ENCODE peak calls at places on chromosome 1, in six cellular contexts. K is GM12865, A is A549, Z is BJ, C is body of pancreas, B is fibroblast of the aortic adventitia. V is an unnamed sample.

GRCh38 chr1:12204140-12204539 is 25.7 kb upstream of the VPS13D start:
- DNase-seq in K (peak; percentile 50), A (no peak), B (no peak), Z (no peak), C (no peak), V (no peak)

GRCh38 chr1:101769520-101769919 is 227.2 kb downstream of the OLFM3 start:
- DNase-seq in C (no peak), B (peak; percentile 1), K (peak; percentile 41), Z (no peak), A (peak; percentile 11), V (no peak)

GRCh38 chr1:113095790-113096455 is 22.9 kb downstream of the LRIG2 start:
- DNase-seq in Z (no peak), C (no peak), B (no peak), K (no peak), A (no peak), V (no peak)

GRCh38 chr1:166974647-166975345 is 544 bp downstream of the ILDR2 start:
- DNase-seq in C (no peak), Z (no peak), A (no peak), K (peak; percentile 28), B (no peak), V (no peak)

GRCh38 chr1:27026621-27027574 is 14.2 kb upstream of the TENT5B start:
- DNase-seq in K (no peak), Z (peak; percentile 44), B (peak; percentile 82), A (no peak), C (no peak), V (peak; percentile 79)

GRCh38 chr1:119040906-119041305 is 52.8 kb upstream of the TBX15 start:
- DNase-seq in Z (no peak), K (no peak), A (no peak), B (peak; percentile 73), C (peak; percentile 17), V (peak; percentile 90)

GRCh38 chr1:226250511-226250910 is 27.0 kb downstream of the MIXL1 start:
- DNase-seq in C (no peak), Z (no peak), K (no peak), A (no peak), B (no peak), V (no peak)

GRCh38 chr1:235017719-235018118 is 110.9 kb downstream of the TOMM20 start:
- DNase-seq in A (peak; percentile 42), K (no peak), C (no peak), B (no peak), Z (no peak), V (no peak)

GRCh38 chr1:21775985-21776562 is 6.9 kb downstream of the USP48 start:
- DNase-seq in B (no peak), K (no peak), A (peak; percentile 68), C (no peak), Z (peak; percentile 59), V (no peak)

GRCh38 chr1:62037274-62037673 is 157.4 kb upstream of the L1TD1 start:
- DNase-seq in K (no peak), C (no peak), Z (no peak), B (no peak), A (no peak), V (no peak)

GRCh38 chr1:219567341-219567947 is 45.5 kb downstream of the ZC3H11B start:
- DNase-seq in A (peak; percentile 69), C (no peak), B (peak; percentile 90), K (peak; percentile 72), Z (no peak), V (no peak)

GRCh38 chr1:16903458-16903796 is 7.6 kb downstream of the RNU1-2 start:
- DNase-seq in K (no peak), Z (no peak), A (no peak), B (no peak), C (no peak), V (no peak)

GRCh38 chr1:14774988-14775387 is 176.5 kb downstream of the KAZN start:
- DNase-seq in K (no peak), Z (no peak), B (no peak), C (no peak), A (no peak), V (no peak)

GRCh38 chr1:60972841-60973364 is 109.5 kb upstream of the NFIA start:
- DNase-seq in A (peak; percentile 13), B (peak; percentile 84), C (no peak), Z (peak; percentile 48), K (no peak), V (no peak)

GRCh38 chr1:1763657-1764621 is 14.3 kb downstream of the NADK start:
- DNase-seq in Z (no peak), A (peak; percentile 67), C (peak; percentile 77), K (no peak), B (no peak), V (peak; percentile 68)

GRCh38 chr1:156258859-156259258 is 11.0 kb upstream of the PAQR6 start:
- DNase-seq in K (no peak), C (no peak), A (no peak), Z (no peak), B (no peak), V (no peak)

GRCh38 chr1:38015978-38016640 is 3.6 kb downstream of the UTP11 start:
- DNase-seq in A (no peak), C (no peak), K (no peak), B (peak; percentile 83), Z (no peak), V (no peak)

GRCh38 chr1:94335447-94335846 is 82.7 kb upstream of the ABCD3 start:
- DNase-seq in C (no peak), Z (no peak), A (no peak), K (peak; percentile 54), B (no peak), V (no peak)

GRCh38 chr1:94336991-94337390 is 81.2 kb upstream of the ABCD3 start:
- DNase-seq in A (no peak), K (no peak), C (no peak), B (no peak), Z (no peak), V (no peak)

GRCh38 chr1:94334764-94335163 is 83.4 kb upstream of the ABCD3 start:
- DNase-seq in K (peak; percentile 55), C (no peak), B (peak; percentile 44), A (no peak), Z (no peak), V (no peak)

GRCh38 chr1:94334156-94334555 is 84.0 kb upstream of the ABCD3 start:
- DNase-seq in C (no peak), A (no peak), B (peak; percentile 15), K (no peak), Z (no peak), V (no peak)

GRCh38 chr1:94335950-94336349 is 82.2 kb upstream of the ABCD3 start:
- DNase-seq in K (peak; percentile 84), B (peak; percentile 97), Z (peak; percentile 54), C (peak; percentile 81), A (peak; percentile 89), V (peak; percentile 83)
- H3K4me3 ChIP-seq in K (no peak overlapping the region), B (no peak overlapping the region), Z (no peak overlapping the region), C (no peak overlapping the region), A (no peak overlapping the region), V (no peak overlapping the region)

GRCh38 chr1:117967900-117968299 is 38.4 kb downstream of the WDR3 start:
- DNase-seq in Z (no peak), K (no peak), A (no peak), C (no peak), B (peak; percentile 59), V (no peak)

GRCh38 chr1:117971777-117972176 is 42.2 kb downstream of the WDR3 start:
- DNase-seq in A (no peak), K (no peak), Z (no peak), C (no peak), B (no peak), V (no peak)

GRCh38 chr1:117970251-117970650 is 40.7 kb downstream of the WDR3 start:
- DNase-seq in B (no peak), K (no peak), C (no peak), A (no peak), Z (no peak), V (no peak)

GRCh38 chr1:117964290-117965038 is 34.9 kb downstream of the WDR3 start:
- DNase-seq in C (no peak), B (peak; percentile 60), K (no peak), Z (no peak), A (no peak), V (no peak)

DNA sequence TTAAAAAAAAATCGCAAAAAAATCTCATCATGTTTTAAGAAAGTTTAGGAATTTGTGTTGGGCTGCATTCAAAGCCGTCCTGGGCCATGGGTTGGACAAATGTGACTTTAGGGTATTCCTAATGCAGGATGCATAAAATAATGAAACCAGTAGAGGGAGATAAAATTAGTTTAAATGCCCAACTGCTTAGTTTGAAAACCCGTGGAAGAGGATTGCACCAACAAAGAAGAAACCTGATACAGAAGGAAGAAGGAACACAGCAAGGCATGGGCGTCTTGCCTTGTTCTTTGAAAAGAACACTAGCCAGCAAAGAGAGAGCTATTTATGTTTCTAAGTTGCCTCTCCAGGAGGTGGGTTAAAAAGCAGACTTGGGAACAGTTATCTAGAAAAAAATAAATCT is 37.9 kb downstream of the WDR3 start:
- DNase-seq in K (no peak), Z (no peak), C (no peak), B (peak; percentile 71), A (peak; percentile 2), V (no peak)
- TF ChIP-seq CTCF in K (no peak), Z (peak; percentile 40), C (no peak), B (peak; percentile 30), A (no peak), V (no peak)

DNA sequence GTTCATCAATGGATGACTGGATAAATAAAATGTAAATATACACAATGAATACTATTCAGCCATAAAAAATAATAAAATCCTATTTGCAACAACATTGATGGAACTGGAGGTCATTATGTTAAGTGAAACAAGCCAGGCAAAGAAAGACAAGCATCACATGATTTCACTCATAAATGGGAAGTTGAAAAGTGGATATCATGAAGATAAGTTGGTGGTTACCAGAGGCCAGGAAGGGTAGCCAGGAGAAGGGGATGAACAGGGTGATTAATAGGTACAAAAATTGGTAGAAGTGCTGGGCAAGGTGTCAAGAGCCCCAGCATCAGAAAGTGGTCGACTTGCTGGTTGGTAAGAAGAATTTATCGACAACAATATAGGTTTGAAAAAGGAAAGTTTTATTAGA is 1.3 kb upstream of the PARK7 start:
- DNase-seq in K (no peak), A (no peak), B (no peak), C (no peak), Z (no peak), V (no peak)
- H3K4me3 ChIP-seq in K (peak overlapping the region; percentile 98), A (no peak overlapping the region), B (no peak overlapping the region), C (no peak overlapping the region), Z (no peak overlapping the region), V (no peak overlapping the region)

DNA sequence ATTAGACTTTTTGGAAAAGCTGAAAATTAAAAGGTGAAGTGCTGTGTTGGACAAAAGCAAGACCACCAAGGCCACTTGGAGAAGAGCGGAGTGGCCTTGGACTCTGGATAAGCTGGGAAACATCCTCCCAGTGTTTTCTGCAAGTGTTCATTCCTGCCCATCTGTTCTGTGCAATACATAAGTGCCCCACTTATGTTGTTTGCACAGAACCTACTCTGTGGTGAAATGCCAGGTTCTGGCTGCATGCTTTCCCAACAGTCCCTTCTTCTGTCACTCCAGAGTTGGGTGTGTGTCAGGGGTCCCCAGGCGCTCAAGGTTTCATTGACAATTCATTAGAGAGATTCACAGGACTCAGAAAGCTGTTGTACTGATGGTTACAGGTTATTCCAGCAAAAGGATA is 30.3 kb downstream of the NHLH2 start:
- DNase-seq in Z (no peak), K (no peak), A (no peak), C (no peak), B (no peak), V (no peak)
- TF ChIP-seq CTCF in Z (no peak), K (no peak), A (no peak), C (no peak), B (no peak), V (no peak)

V was measured in lower leg skin.